ENCODE peak calls at places on chromosomes 13 and 19, in nine cellular contexts. E is lower lobe of right lung, I is cardiac muscle cell, D is tibial nerve, O is kidney epithelial cell, N is tibial artery, C is psoas muscle, T is hepatocyte, U is astrocyte of the spinal cord. R is an unnamed sample.

GRCh38 chr13:74528751-74529513 is 394.7 kb upstream of the KLF12 start:
- DNase-seq in E (no peak), I (no peak), D (no peak), O (no peak), N (no peak), C (no peak), T (no peak), U (no peak), R (no peak)

GRCh38 chr13:73698859-73699258 is 435.3 kb downstream of the KLF12 start:
- DNase-seq in E (no peak), I (no peak), D (no peak), O (no peak), N (no peak), C (no peak), T (no peak), U (no peak), R (no peak)

GRCh38 chr13:29886446-29886845 is 36.0 kb upstream of the UBL3 start:
- DNase-seq in E (no peak), I (no peak), D (no peak), O (no peak), N (no peak), C (no peak), T (no peak), U (no peak), R (no peak)

GRCh38 chr19:51016798-51017683 is 2.5 kb downstream of the KLK10 start:
- DNase-seq in E (no peak), I (peak), D (peak), O (no peak), N (no peak), C (peak), T (peak), U (no peak), R (peak)

GRCh38 chr13:76250211-76250610 is 614.1 kb downstream of the LMO7 start:
- DNase-seq in E (no peak), I (no peak), D (no peak), O (no peak), N (no peak), C (no peak), T (no peak), U (no peak), R (no peak)

GRCh38 chr13:41533676-41534075 is 76.3 kb downstream of the RGCC start:
- DNase-seq in E (no peak), I (no peak), D (peak), O (no peak), N (peak), C (no peak), T (no peak), U (no peak), R (no peak)

GRCh38 chr19:4733755-4734345 is 10.2 kb upstream of the DPP9 start:
- DNase-seq in E (no peak), I (no peak), D (no peak), O (no peak), N (no peak), C (no peak), T (no peak), U (no peak), R (no peak)

GRCh38 chr19:4859697-4860096 is 7.8 kb downstream of the PLIN3 start:
- DNase-seq in E (no peak), I (no peak), D (no peak), O (no peak), N (no peak), C (no peak), T (no peak), U (no peak), R (no peak)

GRCh38 chr13:112931028-112931934 is 37.7 kb upstream of the MCF2L start:
- DNase-seq in E (no peak), I (peak), D (no peak), O (peak), N (no peak), C (no peak), T (peak), U (peak), R (peak)

GRCh38 chr19:5850743-5851293 is 431 bp downstream of the FUT3 start:
- DNase-seq in E (peak), I (no peak), D (no peak), O (no peak), N (peak), C (no peak), T (no peak), U (peak), R (peak)

GRCh38 chr13:39149896-39150295 is 111.6 kb downstream of the NHLRC3 start:
- DNase-seq in E (peak), I (no peak), D (no peak), O (no peak), N (no peak), C (no peak), T (no peak), U (no peak), R (no peak)

GRCh38 chr13:46369506-46370268 is 17.4 kb downstream of the RUBCNL start:
- DNase-seq in E (no peak), I (no peak), D (no peak), O (peak), N (peak), C (no peak), T (peak), U (peak), R (no peak)

GRCh38 chr19:18422530-18423191 is 3.5 kb downstream of the SSBP4 start:
- DNase-seq in E (peak), I (no peak), D (no peak), O (no peak), N (no peak), C (no peak), T (no peak), U (no peak), R (peak)

GRCh38 chr13:20191902-20192469 is 752 bp downstream of the GJB2 start:
- DNase-seq in E (no peak), I (no peak), D (no peak), O (no peak), N (no peak), C (no peak), T (peak), U (peak), R (peak)

GRCh38 chr13:26487781-26488180 is 69.7 kb upstream of the WASF3 start:
- DNase-seq in E (no peak), I (no peak), D (no peak), O (no peak), N (no peak), C (no peak), T (no peak), U (no peak), R (no peak)

GRCh38 chr19:49129238-49129583 is 9.9 kb downstream of the PPFIA3 start:
- DNase-seq in E (no peak), I (peak), D (no peak), O (no peak), N (no peak), C (no peak), T (no peak), U (no peak), R (peak)

GRCh38 chr19:49126575-49126974 is 7.2 kb downstream of the PPFIA3 start:
- DNase-seq in E (no peak), I (no peak), D (no peak), O (no peak), N (no peak), C (no peak), T (no peak), U (no peak), R (no peak)

GRCh38 chr19:49127674-49128544 is 8.6 kb downstream of the PPFIA3 start:
- DNase-seq in E (peak), I (peak), D (peak), O (peak), N (peak), C (peak), T (peak), U (peak), R (peak)

GRCh38 chr19:49130325-49130724 is 11.0 kb downstream of the PPFIA3 start:
- DNase-seq in E (no peak), I (no peak), D (no peak), O (no peak), N (no peak), C (peak), T (no peak), U (no peak), R (no peak)

DNA sequence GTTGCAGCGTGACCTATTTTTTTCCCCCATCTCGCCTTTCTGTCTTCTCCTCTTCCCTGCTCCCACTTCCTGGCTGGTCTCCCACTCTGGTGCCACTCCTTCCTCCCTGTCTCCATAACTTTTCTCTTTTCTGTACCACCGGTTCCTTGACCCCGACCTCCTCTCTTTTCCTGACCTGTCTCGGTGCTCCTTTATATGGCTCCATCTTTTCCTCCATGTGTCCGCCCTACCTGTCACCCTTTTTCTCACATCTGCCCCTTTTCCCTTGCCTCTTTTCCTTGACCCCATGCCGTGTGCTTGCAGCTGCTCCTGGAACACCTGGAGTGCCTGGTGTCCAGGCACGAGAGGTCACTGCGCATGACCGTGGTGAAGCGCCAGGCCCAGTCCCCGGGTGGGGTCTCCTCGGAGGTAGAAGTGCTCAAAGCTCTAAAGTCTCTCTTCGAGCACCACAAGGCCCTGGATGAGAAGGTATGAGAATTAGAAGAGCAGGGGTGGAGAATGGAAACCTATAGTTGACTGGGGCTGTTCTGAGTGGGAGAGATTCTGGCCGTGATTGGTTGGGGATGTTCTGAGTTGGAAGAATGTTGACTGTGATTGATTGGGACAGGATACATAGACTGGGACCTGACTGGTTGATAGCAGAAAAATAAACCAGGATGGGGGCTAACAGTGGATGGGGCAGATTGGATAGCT is 9.3 kb downstream of the PPFIA3 start:
- DNase-seq in E (no peak), I (no peak), D (no peak), O (no peak), N (no peak), C (no peak), T (no peak), U (no peak), R (no peak)
- H3K4me3 ChIP-seq in E (peak), I (peak), D (peak), O (peak), N (peak), C (peak), T (no peak), U (peak), R (no peak)

GRCh38 chr19:34645551-34645950 is 31.4 kb downstream of the SCGB2B2 start:
- DNase-seq in E (no peak), I (peak), D (no peak), O (no peak), N (no peak), C (no peak), T (no peak), U (no peak), R (no peak)

GRCh38 chr19:34642241-34642640 is 34.7 kb downstream of the SCGB2B2 start:
- DNase-seq in E (no peak), I (no peak), D (no peak), O (no peak), N (no peak), C (no peak), T (no peak), U (no peak), R (no peak)

GRCh38 chr19:34649886-34650543 is 26.9 kb downstream of the SCGB2B2 start:
- DNase-seq in E (no peak), I (no peak), D (no peak), O (no peak), N (no peak), C (no peak), T (no peak), U (no peak), R (no peak)

GRCh38 chr19:34639491-34640085 is 37.4 kb downstream of the SCGB2B2 start:
- DNase-seq in E (no peak), I (peak), D (no peak), O (peak), N (no peak), C (no peak), T (peak), U (peak), R (no peak)

GRCh38 chr19:34644991-34645461 is 31.9 kb downstream of the SCGB2B2 start:
- DNase-seq in E (no peak), I (no peak), D (no peak), O (no peak), N (no peak), C (no peak), T (no peak), U (no peak), R (no peak)
- H3K4me3 ChIP-seq in E (no peak), I (no peak), D (no peak), O (no peak), N (no peak), C (no peak), T (no peak), U (no peak), R (no peak)

GRCh38 chr19:29664753-29665214 is 477 bp upstream of the PLEKHF1 start:
- DNase-seq in E (no peak), I (no peak), D (no peak), O (no peak), N (no peak), C (no peak), T (no peak), U (no peak), R (no peak)
- H3K4me3 ChIP-seq in E (peak), I (peak), D (peak), O (peak), N (peak), C (peak), T (peak), U (peak), R (peak)

GRCh38 chr13:70798385-70798784 is 690.1 kb upstream of the KLHL1 start:
- DNase-seq in E (no peak), I (no peak), D (no peak), O (no peak), N (no peak), C (no peak), T (no peak), U (no peak), R (no peak)
- H3K4me3 ChIP-seq in E (no peak), I (no peak), D (no peak), O (no peak), N (no peak), C (no peak), T (no peak), U (no peak), R (no peak)

DNA sequence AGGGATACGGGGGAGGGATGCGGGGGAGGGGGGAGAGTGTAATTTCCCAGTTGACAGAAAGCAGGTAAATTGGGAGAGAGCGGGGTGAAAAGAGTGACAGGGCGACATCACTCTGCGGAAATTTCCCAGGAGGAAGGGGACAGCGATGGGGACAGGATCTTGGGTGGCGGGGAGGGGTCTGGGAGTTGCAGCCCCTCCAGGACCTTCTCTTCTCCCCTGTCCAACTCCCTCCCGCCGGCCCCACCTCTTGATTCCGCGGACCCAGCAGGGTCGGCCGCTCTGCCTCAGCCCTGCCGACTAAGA is 107.9 kb upstream of the DOCK9 start:
- DNase-seq in E (no peak), I (no peak), D (no peak), O (no peak), N (no peak), C (no peak), T (no peak), U (no peak), R (no peak)
- H3K4me3 ChIP-seq in E (peak), I (peak), D (peak), O (peak), N (peak), C (peak), T (peak), U (peak), R (peak)

DNA sequence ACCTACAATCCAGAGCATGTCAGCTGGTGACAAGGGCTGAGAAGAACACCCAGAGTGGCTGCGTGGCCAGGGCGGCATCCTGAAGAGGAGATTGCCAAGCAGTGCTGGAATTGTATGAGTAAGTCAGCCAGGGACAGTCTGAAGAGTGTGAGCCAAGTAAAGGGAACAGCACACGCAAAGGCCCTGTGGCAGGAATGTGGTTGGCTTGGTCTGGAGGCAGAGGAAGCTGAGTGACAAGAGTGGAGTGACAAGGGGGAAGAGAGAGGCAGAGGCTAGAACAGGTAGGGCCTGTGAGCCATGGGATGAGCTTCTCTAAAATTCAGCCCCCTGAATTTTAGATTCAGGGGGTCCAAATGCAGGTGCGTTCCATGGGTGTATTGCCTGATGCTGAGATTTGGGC is 53.7 kb upstream of the UQCRFS1 start:
- DNase-seq in E (no peak), I (no peak), D (no peak), O (no peak), N (no peak), C (no peak), T (no peak), U (no peak), R (no peak)
- H3K4me3 ChIP-seq in E (no peak), I (no peak), D (no peak), O (no peak), N (no peak), C (no peak), T (no peak), U (no peak), R (no peak)

DNA sequence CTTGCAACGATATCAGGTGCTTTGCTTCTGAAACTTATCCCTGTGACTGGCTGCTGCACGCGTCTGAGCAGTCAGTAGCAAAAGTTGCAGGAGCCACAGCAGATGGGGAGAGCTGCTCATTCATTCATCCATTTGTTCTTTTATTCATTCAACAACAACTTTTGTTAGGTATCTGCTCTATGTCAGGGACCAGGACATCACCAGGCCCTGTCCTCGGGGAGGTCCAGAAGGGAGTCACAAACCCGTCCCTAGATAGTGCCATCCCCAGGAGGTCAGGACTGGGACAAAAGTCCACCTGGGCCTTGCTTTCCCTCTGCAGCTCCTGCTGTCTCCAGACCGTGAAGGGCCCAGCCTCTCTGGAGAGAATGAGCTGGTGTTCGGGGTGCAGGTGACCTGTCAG is 2.6 kb downstream of the ARHGAP33 start:
- DNase-seq in E (no peak), I (no peak), D (no peak), O (no peak), N (no peak), C (no peak), T (no peak), U (no peak), R (no peak)
- H3K4me3 ChIP-seq in E (no peak), I (no peak), D (no peak), O (no peak), N (no peak), C (no peak), T (no peak), U (no peak), R (no peak)

R was measured in mucosa of descending colon.